ENCODE peak calls at places on chromosomes 6 and 20, in five cellular contexts. L is activated naive CD4-positive, alpha-beta T cell treated with anti-CD3 and anti-CD28 coated beads for 36 hours; E is substantia nigra; N is psoas muscle; Q is endothelial cell of umbilical vein. H is an unnamed sample.

GRCh38 chr6:26594730-26595632 is 1.8 kb upstream of the ABT1 start:
- DNase-seq in E (no peak), N (no peak), L (peak), Q (peak), H (peak)

GRCh38 chr6:34553146-34553545 is 3.0 kb downstream of the SPDEF start:
- DNase-seq in L (no peak), N (no peak), Q (no peak), E (no peak), H (no peak)

GRCh38 chr6:136612666-136613389 is 62.6 kb upstream of the MAP7 start:
- DNase-seq in Q (no peak), E (no peak), N (no peak), L (no peak), H (no peak)

GRCh38 chr6:85569323-85569722 is 24.3 kb downstream of the SNX14 start:
- DNase-seq in E (no peak), L (no peak), Q (peak), N (no peak), H (peak)

GRCh38 chr6:104050455-104050854 is 809.3 kb downstream of the HACE1 start:
- DNase-seq in Q (peak), L (no peak), N (no peak), E (no peak), H (no peak)

GRCh38 chr6:12150812-12151432 is 138.8 kb downstream of the HIVEP1 start:
- DNase-seq in L (peak), N (no peak), E (no peak), Q (no peak), H (peak)

GRCh38 chr6:14004258-14004657 is 79.5 kb downstream of the RNF182 start:
- DNase-seq in L (no peak), E (no peak), N (no peak), Q (no peak), H (no peak)

GRCh38 chr6:67880939-67881705 is 754.0 kb upstream of the ADGRB3 start:
- DNase-seq in N (no peak), L (no peak), E (no peak), Q (peak), H (peak)

GRCh38 chr20:56429496-56429895 is 17.4 kb downstream of the CASS4 start:
- DNase-seq in L (peak), N (no peak), Q (peak), E (no peak), H (peak)

GRCh38 chr6:167906899-167907298 is 80.2 kb downstream of the AFDN start:
- DNase-seq in L (no peak), Q (peak), E (no peak), N (peak), H (no peak)

GRCh38 chr20:57266251-57267157 is at the start of gene BMP7:
- DNase-seq in E (no peak), N (no peak), Q (no peak), L (no peak), H (no peak)

GRCh38 chr6:5261545-5262109 is 314 bp downstream of the FARS2 start:
- DNase-seq in E (no peak), N (no peak), L (no peak), Q (no peak), H (no peak)

GRCh38 chr6:169966312-169967181 is 215.1 kb downstream of the ERMARD start:
- DNase-seq in N (no peak), L (no peak), E (no peak), Q (no peak), H (no peak)

GRCh38 chr6:75830959-75831885 is 82.2 kb downstream of the MYO6 start:
- DNase-seq in L (peak), E (no peak), N (no peak), Q (no peak), H (peak)

GRCh38 chr20:11128131-11128831 is 454.5 kb upstream of the JAG1 start:
- DNase-seq in N (no peak), E (no peak), Q (no peak), L (no peak), H (no peak)

GRCh38 chr20:50745634-50746137 is 14.3 kb downstream of the PARD6B start:
- DNase-seq in L (no peak), E (no peak), Q (no peak), N (no peak), H (no peak)

GRCh38 chr20:33316958-33317357 is 33.9 kb downstream of the BPIFB1 start:
- DNase-seq in Q (no peak), E (no peak), N (no peak), L (no peak), H (no peak)

GRCh38 chr6:41584668-41585205 is 38.6 kb downstream of the FOXP4 start:
- DNase-seq in L (no peak), Q (no peak), N (no peak), E (no peak), H (no peak)

GRCh38 chr20:36813784-36814136 is 40.2 kb upstream of the DSN1 start:
- DNase-seq in Q (no peak), L (no peak), E (no peak), N (no peak), H (no peak)

GRCh38 chr6:1786455-1787108 is 176.9 kb downstream of the FOXC1 start:
- DNase-seq in N (no peak), E (no peak), Q (peak), L (peak), H (peak)

GRCh38 chr6:71392286-71392685 is 103.7 kb downstream of the OGFRL1 start:
- DNase-seq in Q (no peak), N (no peak), L (no peak), E (no peak), H (no peak)

GRCh38 chr20:7496394-7497111 is 443.7 kb downstream of the HAO1 start:
- DNase-seq in L (no peak), N (no peak), E (no peak), Q (peak), H (peak)

GRCh38 chr6:40630046-40630445 is 42.9 kb upstream of the LRFN2 start:
- DNase-seq in N (no peak), L (no peak), E (no peak), Q (no peak), H (no peak)

GRCh38 chr6:111809264-111809663 is 64.0 kb downstream of the FYN start:
- DNase-seq in E (no peak), N (no peak), L (no peak), Q (no peak), H (no peak)

H was measured in HT1080.